ENCODE peak calls at places on chromosome 15, in six cellular contexts. C, I, K, T, A and R are unnamed samples.

GRCh38 chr15:42156266-42156922 is at the start of gene PLA2G4F:
- DNase-seq in A (peak), K (no peak), I (no peak), T (no peak), C (no peak), R (no peak)

GRCh38 chr15:39397883-39398282 is 183.0 kb upstream of the THBS1 start:
- DNase-seq in I (no peak), T (no peak), A (no peak), K (no peak), C (no peak), R (no peak)

GRCh38 chr15:73317651-73318462 is 50.9 kb downstream of the HCN4 start:
- DNase-seq in T (no peak), C (no peak), K (no peak), A (no peak), I (no peak), R (no peak)

GRCh38 chr15:25894371-25894902 is 31.3 kb upstream of the ATP10A start:
- DNase-seq in I (no peak), T (no peak), K (no peak), A (no peak), C (no peak), R (no peak)

GRCh38 chr15:41205315-41205714 is 25.2 kb downstream of the EXD1 start:
- DNase-seq in I (no peak), C (no peak), A (no peak), K (no peak), T (no peak), R (no peak)

GRCh38 chr15:69755571-69756310 is 303.1 kb downstream of the RPLP1 start:
- DNase-seq in T (no peak), I (peak), A (peak), K (peak), C (peak), R (no peak)

GRCh38 chr15:27970661-27971392 is 128.3 kb downstream of the OCA2 start:
- DNase-seq in C (no peak), K (no peak), I (no peak), A (no peak), T (no peak), R (no peak)

GRCh38 chr15:47294765-47295259 is 422.5 kb upstream of the SEMA6D start:
- DNase-seq in I (no peak), A (no peak), K (no peak), C (no peak), T (no peak), R (no peak)

GRCh38 chr15:49137861-49138260 is 17.5 kb downstream of the COPS2 start:
- DNase-seq in C (no peak), A (no peak), K (no peak), T (no peak), I (no peak), R (no peak)

GRCh38 chr15:66948294-66948693 is 117.1 kb upstream of the SMAD3 start:
- DNase-seq in I (no peak), K (peak), A (no peak), T (no peak), C (peak), R (no peak)

GRCh38 chr15:91561371-91562100 is 292.0 kb upstream of the SLCO3A1 start:
- DNase-seq in A (no peak), K (no peak), C (no peak), T (no peak), I (no peak), R (no peak)

GRCh38 chr15:86483936-86484335 is 404.3 kb downstream of the AGBL1 start:
- DNase-seq in K (no peak), C (no peak), I (peak), T (no peak), A (no peak), R (peak)